ENCODE peak calls at places on chromosomes 2 and 18, in ten cellular contexts. X is activated naive CD8-positive, alpha-beta T cell treated with anti-CD3 and anti-CD28 coated beads, Interleukin-2, amount 50 U/mL, for 24 hours; O is gastrocnemius medialis; W is activated CD4-positive, alpha-beta T cell treated with anti-CD3 and anti-CD28 coated beads for 1 hour; V is SHP77 treated with DMSO at 0.1 percent for 48 hours; M is stimulated activated CD4-positive, alpha-beta T cell treated with anti-CD3 and anti-CD28 coated beads, Interleukin-2, amount 100 ng/mL, for 48 hours; P is iPS-NIHi11; F is anterior cingulate cortex; S is stimulated activated naive B cell treated with anti-CD40 and anti-IgM and Interleukin-4, amounts not matched to agents 10 μg/mL and 1 μg/mL and 100 μg/mL, for 72 hours; C is RWPE1. G is an unnamed sample.

GRCh38 chr2:37322368-37322767 is 2.3 kb downstream of the PRKD3 start:
- DNase-seq in M (no peak), O (no peak), W (no peak), P (no peak), S (no peak), V (no peak), X (no peak), C (no peak), F (no peak), G (no peak)

GRCh38 chr2:9178110-9178904 is 28.3 kb upstream of the ASAP2 start:
- DNase-seq in V (no peak), C (peak), O (no peak), S (no peak), F (no peak), X (no peak), W (no peak), P (no peak), M (no peak), G (no peak)

GRCh38 chr2:230905448-230906430 is 19.3 kb downstream of the GPR55 start:
- DNase-seq in C (no peak), S (no peak), O (no peak), P (no peak), W (peak), M (peak), V (no peak), F (no peak), X (peak), G (no peak)

GRCh38 chr2:162890690-162891311 is 52.2 kb upstream of the KCNH7 start:
- DNase-seq in V (peak), M (no peak), S (no peak), X (no peak), F (no peak), C (peak), W (no peak), O (no peak), P (peak), G (no peak)

GRCh38 chr2:238119756-238120462 is 18.6 kb upstream of the KLHL30 start:
- DNase-seq in V (no peak), P (no peak), X (no peak), S (peak), F (no peak), W (no peak), C (no peak), M (no peak), O (no peak), G (no peak)

GRCh38 chr2:74845217-74845751 is 11.4 kb downstream of the HK2 start:
- DNase-seq in F (peak), X (no peak), O (peak), S (no peak), C (peak), W (peak), V (no peak), M (no peak), P (peak), G (no peak)

GRCh38 chr2:217331577-217332139 is 471.8 kb upstream of the TNP1 start:
- DNase-seq in O (no peak), P (peak), C (peak), W (no peak), F (no peak), X (no peak), V (no peak), M (no peak), S (no peak), G (no peak)

GRCh38 chr2:8888963-8889362 is 51.5 kb upstream of the KIDINS220 start:
- DNase-seq in F (no peak), P (no peak), V (no peak), X (no peak), C (no peak), M (no peak), O (no peak), W (no peak), S (no peak), G (no peak)

GRCh38 chr2:178280261-178280852 is 86.0 kb downstream of the OSBPL6 start:
- DNase-seq in W (no peak), V (no peak), C (peak), S (no peak), P (peak), X (peak), F (no peak), M (peak), O (no peak), G (no peak)

GRCh38 chr18:37565138-37565984 is at the start of gene CELF4:
- DNase-seq in P (no peak), O (no peak), W (no peak), M (no peak), V (peak), X (no peak), F (peak), S (no peak), C (no peak), G (no peak)

G was measured in SIG-M5.